ENCODE peak calls at places on chromosomes 4 and X, in ten cellular contexts. One of them, this sample, is unnamed.
A peak's percentile ranks its signal among the peaks of the same experiment; 100 is the strongest.

GRCh38 chrX:154374361-154375155 is at the start of gene FLNA:
- DNase-seq in stimulated activated CD4-positive, alpha-beta T cell treated with anti-CD3 and anti-CD28 coated beads, Interleukin-12 subunit alpha, Interleukin-12 subunit beta, amount 100 ng/mL, for 4 hours: peak; percentile 32
- DNase-seq in T-helper 9 cell: no peak
- DNase-seq in Right ventricle myocardium superior: peak; percentile 63
- DNase-seq in coronary artery: no peak
- DNase-seq in LoVo: peak; percentile 37
- DNase-seq in RKO: no peak
- DNase-seq in mucosa of gallbladder: no peak
- DNase-seq in GM23248: peak; percentile 51
- DNase-seq in ascending aorta: peak; percentile 87
- DNase-seq in this sample: no peak

GRCh38 chr4:173417833-173418232 is 18.9 kb upstream of the SCRG1 start:
- DNase-seq in stimulated activated CD4-positive, alpha-beta T cell treated with anti-CD3 and anti-CD28 coated beads, Interleukin-12 subunit alpha, Interleukin-12 subunit beta, amount 100 ng/mL, for 4 hours: no peak
- DNase-seq in T-helper 9 cell: no peak
- DNase-seq in Right ventricle myocardium superior: no peak
- DNase-seq in coronary artery: no peak
- DNase-seq in LoVo: no peak
- DNase-seq in RKO: no peak
- DNase-seq in mucosa of gallbladder: no peak
- DNase-seq in GM23248: no peak
- DNase-seq in ascending aorta: no peak
- DNase-seq in this sample: no peak

GRCh38 chr4:14916554-14917304 is 85.6 kb upstream of the CPEB2 start:
- DNase-seq in stimulated activated CD4-positive, alpha-beta T cell treated with anti-CD3 and anti-CD28 coated beads, Interleukin-12 subunit alpha, Interleukin-12 subunit beta, amount 100 ng/mL, for 4 hours: no peak
- DNase-seq in T-helper 9 cell: no peak
- DNase-seq in Right ventricle myocardium superior: peak; percentile 37
- DNase-seq in coronary artery: no peak
- DNase-seq in LoVo: peak; percentile 81
- DNase-seq in RKO: peak; percentile 59
- DNase-seq in mucosa of gallbladder: peak; percentile 40
- DNase-seq in GM23248: peak; percentile 73
- DNase-seq in ascending aorta: no peak
- DNase-seq in this sample: no peak

GRCh38 chrX:97402903-97403302 is 519.2 kb downstream of the RPA4 start:
- DNase-seq in stimulated activated CD4-positive, alpha-beta T cell treated with anti-CD3 and anti-CD28 coated beads, Interleukin-12 subunit alpha, Interleukin-12 subunit beta, amount 100 ng/mL, for 4 hours: no peak
- DNase-seq in T-helper 9 cell: no peak
- DNase-seq in Right ventricle myocardium superior: no peak
- DNase-seq in coronary artery: no peak
- DNase-seq in LoVo: no peak
- DNase-seq in RKO: no peak
- DNase-seq in mucosa of gallbladder: no peak
- DNase-seq in GM23248: no peak
- DNase-seq in ascending aorta: no peak
- DNase-seq in this sample: no peak

GRCh38 chrX:49192722-49193328 is 6.7 kb upstream of the PRICKLE3 start:
- DNase-seq in stimulated activated CD4-positive, alpha-beta T cell treated with anti-CD3 and anti-CD28 coated beads, Interleukin-12 subunit alpha, Interleukin-12 subunit beta, amount 100 ng/mL, for 4 hours: no peak
- DNase-seq in T-helper 9 cell: no peak
- DNase-seq in Right ventricle myocardium superior: no peak
- DNase-seq in coronary artery: no peak
- DNase-seq in LoVo: no peak
- DNase-seq in RKO: no peak
- DNase-seq in mucosa of gallbladder: no peak
- DNase-seq in GM23248: peak; percentile 47
- DNase-seq in ascending aorta: no peak
- DNase-seq in this sample: no peak

GRCh38 chrX:111319451-111319850 is 49.2 kb upstream of the CAPN6 start:
- DNase-seq in stimulated activated CD4-positive, alpha-beta T cell treated with anti-CD3 and anti-CD28 coated beads, Interleukin-12 subunit alpha, Interleukin-12 subunit beta, amount 100 ng/mL, for 4 hours: no peak
- DNase-seq in T-helper 9 cell: no peak
- DNase-seq in Right ventricle myocardium superior: no peak
- DNase-seq in coronary artery: no peak
- DNase-seq in LoVo: no peak
- DNase-seq in RKO: no peak
- DNase-seq in mucosa of gallbladder: no peak
- DNase-seq in GM23248: no peak
- DNase-seq in ascending aorta: no peak
- DNase-seq in this sample: no peak

GRCh38 chr4:15753786-15754185 is 24.3 kb upstream of the CD38 start:
- DNase-seq in stimulated activated CD4-positive, alpha-beta T cell treated with anti-CD3 and anti-CD28 coated beads, Interleukin-12 subunit alpha, Interleukin-12 subunit beta, amount 100 ng/mL, for 4 hours: no peak
- DNase-seq in T-helper 9 cell: no peak
- DNase-seq in Right ventricle myocardium superior: peak; percentile 76
- DNase-seq in coronary artery: no peak
- DNase-seq in LoVo: no peak
- DNase-seq in RKO: no peak
- DNase-seq in mucosa of gallbladder: no peak
- DNase-seq in GM23248: no peak
- DNase-seq in ascending aorta: no peak
- DNase-seq in this sample: no peak

GRCh38 chrX:133994576-133994975 is 9.2 kb upstream of the GPC3 start:
- DNase-seq in stimulated activated CD4-positive, alpha-beta T cell treated with anti-CD3 and anti-CD28 coated beads, Interleukin-12 subunit alpha, Interleukin-12 subunit beta, amount 100 ng/mL, for 4 hours: no peak
- DNase-seq in T-helper 9 cell: no peak
- DNase-seq in Right ventricle myocardium superior: no peak
- DNase-seq in coronary artery: no peak
- DNase-seq in LoVo: no peak
- DNase-seq in RKO: no peak
- DNase-seq in mucosa of gallbladder: peak; percentile 31
- DNase-seq in GM23248: no peak
- DNase-seq in ascending aorta: no peak
- DNase-seq in this sample: no peak

GRCh38 chr4:164725066-164725465 is 28.9 kb upstream of the SMIM31 start:
- DNase-seq in stimulated activated CD4-positive, alpha-beta T cell treated with anti-CD3 and anti-CD28 coated beads, Interleukin-12 subunit alpha, Interleukin-12 subunit beta, amount 100 ng/mL, for 4 hours: no peak
- DNase-seq in T-helper 9 cell: no peak
- DNase-seq in Right ventricle myocardium superior: no peak
- DNase-seq in coronary artery: no peak
- DNase-seq in LoVo: no peak
- DNase-seq in RKO: no peak
- DNase-seq in mucosa of gallbladder: no peak
- DNase-seq in GM23248: no peak
- DNase-seq in ascending aorta: no peak
- DNase-seq in this sample: no peak

GRCh38 chr4:7904108-7904516 is 35.5 kb downstream of the AFAP1 start:
- DNase-seq in stimulated activated CD4-positive, alpha-beta T cell treated with anti-CD3 and anti-CD28 coated beads, Interleukin-12 subunit alpha, Interleukin-12 subunit beta, amount 100 ng/mL, for 4 hours: no peak
- DNase-seq in T-helper 9 cell: no peak
- DNase-seq in Right ventricle myocardium superior: no peak
- DNase-seq in coronary artery: no peak
- DNase-seq in LoVo: no peak
- DNase-seq in RKO: no peak
- DNase-seq in mucosa of gallbladder: no peak
- DNase-seq in GM23248: peak; percentile 93
- DNase-seq in ascending aorta: peak; percentile 80
- DNase-seq in this sample: no peak

GRCh38 chr4:101307901-101308300 is 39.4 kb downstream of the PPP3CA start:
- DNase-seq in stimulated activated CD4-positive, alpha-beta T cell treated with anti-CD3 and anti-CD28 coated beads, Interleukin-12 subunit alpha, Interleukin-12 subunit beta, amount 100 ng/mL, for 4 hours: no peak
- DNase-seq in T-helper 9 cell: no peak
- DNase-seq in Right ventricle myocardium superior: no peak
- DNase-seq in coronary artery: no peak
- DNase-seq in LoVo: no peak
- DNase-seq in RKO: no peak
- DNase-seq in mucosa of gallbladder: no peak
- DNase-seq in GM23248: peak; percentile 31
- DNase-seq in ascending aorta: no peak
- DNase-seq in this sample: no peak

GRCh38 chr4:77501851-77502250 is 103.8 kb upstream of the CXCL13 start:
- DNase-seq in stimulated activated CD4-positive, alpha-beta T cell treated with anti-CD3 and anti-CD28 coated beads, Interleukin-12 subunit alpha, Interleukin-12 subunit beta, amount 100 ng/mL, for 4 hours: no peak
- DNase-seq in T-helper 9 cell: no peak
- DNase-seq in Right ventricle myocardium superior: no peak
- DNase-seq in coronary artery: no peak
- DNase-seq in LoVo: no peak
- DNase-seq in RKO: no peak
- DNase-seq in mucosa of gallbladder: no peak
- DNase-seq in GM23248: no peak
- DNase-seq in ascending aorta: no peak
- DNase-seq in this sample: no peak

GRCh38 chr4:55181606-55182005 is 56.2 kb upstream of the KDR start:
- DNase-seq in stimulated activated CD4-positive, alpha-beta T cell treated with anti-CD3 and anti-CD28 coated beads, Interleukin-12 subunit alpha, Interleukin-12 subunit beta, amount 100 ng/mL, for 4 hours: no peak
- DNase-seq in T-helper 9 cell: no peak
- DNase-seq in Right ventricle myocardium superior: no peak
- DNase-seq in coronary artery: no peak
- DNase-seq in LoVo: no peak
- DNase-seq in RKO: no peak
- DNase-seq in mucosa of gallbladder: no peak
- DNase-seq in GM23248: no peak
- DNase-seq in ascending aorta: no peak
- DNase-seq in this sample: no peak

GRCh38 chrX:134782796-134783195 is 124.5 kb upstream of the PLAC1 start:
- DNase-seq in stimulated activated CD4-positive, alpha-beta T cell treated with anti-CD3 and anti-CD28 coated beads, Interleukin-12 subunit alpha, Interleukin-12 subunit beta, amount 100 ng/mL, for 4 hours: no peak
- DNase-seq in T-helper 9 cell: no peak
- DNase-seq in Right ventricle myocardium superior: no peak
- DNase-seq in coronary artery: no peak
- DNase-seq in LoVo: no peak
- DNase-seq in RKO: peak; percentile 54
- DNase-seq in mucosa of gallbladder: no peak
- DNase-seq in GM23248: peak; percentile 64
- DNase-seq in ascending aorta: no peak
- DNase-seq in this sample: no peak

GRCh38 chrX:95056901-95057300 is 1382.9 kb downstream of the FAM133A start:
- DNase-seq in stimulated activated CD4-positive, alpha-beta T cell treated with anti-CD3 and anti-CD28 coated beads, Interleukin-12 subunit alpha, Interleukin-12 subunit beta, amount 100 ng/mL, for 4 hours: no peak
- DNase-seq in T-helper 9 cell: no peak
- DNase-seq in Right ventricle myocardium superior: no peak
- DNase-seq in coronary artery: no peak
- DNase-seq in LoVo: no peak
- DNase-seq in RKO: peak; percentile 11
- DNase-seq in mucosa of gallbladder: no peak
- DNase-seq in GM23248: peak; percentile 36
- DNase-seq in ascending aorta: no peak
- DNase-seq in this sample: no peak

GRCh38 chr4:3852309-3852708 is 86.1 kb downstream of the ADRA2C start:
- DNase-seq in stimulated activated CD4-positive, alpha-beta T cell treated with anti-CD3 and anti-CD28 coated beads, Interleukin-12 subunit alpha, Interleukin-12 subunit beta, amount 100 ng/mL, for 4 hours: no peak
- DNase-seq in T-helper 9 cell: no peak
- DNase-seq in Right ventricle myocardium superior: no peak
- DNase-seq in coronary artery: no peak
- DNase-seq in LoVo: no peak
- DNase-seq in RKO: no peak
- DNase-seq in mucosa of gallbladder: no peak
- DNase-seq in GM23248: no peak
- DNase-seq in ascending aorta: no peak
- DNase-seq in this sample: no peak

GRCh38 chr4:156941940-156942548 is 29.6 kb downstream of the PDGFC start:
- DNase-seq in stimulated activated CD4-positive, alpha-beta T cell treated with anti-CD3 and anti-CD28 coated beads, Interleukin-12 subunit alpha, Interleukin-12 subunit beta, amount 100 ng/mL, for 4 hours: no peak
- DNase-seq in T-helper 9 cell: no peak
- DNase-seq in Right ventricle myocardium superior: peak; percentile 35
- DNase-seq in coronary artery: peak; percentile 81
- DNase-seq in LoVo: peak; percentile 27
- DNase-seq in RKO: no peak
- DNase-seq in mucosa of gallbladder: peak; percentile 75
- DNase-seq in GM23248: no peak
- DNase-seq in ascending aorta: peak; percentile 83
- DNase-seq in this sample: no peak

GRCh38 chrX:37350034-37350365 is 836 bp downstream of the PRRG1 start:
- DNase-seq in stimulated activated CD4-positive, alpha-beta T cell treated with anti-CD3 and anti-CD28 coated beads, Interleukin-12 subunit alpha, Interleukin-12 subunit beta, amount 100 ng/mL, for 4 hours: no peak
- DNase-seq in T-helper 9 cell: no peak
- DNase-seq in Right ventricle myocardium superior: peak; percentile 45
- DNase-seq in coronary artery: no peak
- DNase-seq in LoVo: peak; percentile 9
- DNase-seq in RKO: peak; percentile 52
- DNase-seq in mucosa of gallbladder: no peak
- DNase-seq in GM23248: peak; percentile 55
- DNase-seq in ascending aorta: no peak
- DNase-seq in this sample: no peak

GRCh38 chr4:33715996-33716395 is 2528.3 kb downstream of the ARAP2 start:
- DNase-seq in stimulated activated CD4-positive, alpha-beta T cell treated with anti-CD3 and anti-CD28 coated beads, Interleukin-12 subunit alpha, Interleukin-12 subunit beta, amount 100 ng/mL, for 4 hours: no peak
- DNase-seq in T-helper 9 cell: no peak
- DNase-seq in Right ventricle myocardium superior: no peak
- DNase-seq in coronary artery: no peak
- DNase-seq in LoVo: peak; percentile 8
- DNase-seq in RKO: no peak
- DNase-seq in mucosa of gallbladder: no peak
- DNase-seq in GM23248: peak; percentile 90
- DNase-seq in ascending aorta: no peak
- DNase-seq in this sample: no peak

GRCh38 chrX:125205918-125206665 is 113.6 kb upstream of the TEX13C start:
- DNase-seq in stimulated activated CD4-positive, alpha-beta T cell treated with anti-CD3 and anti-CD28 coated beads, Interleukin-12 subunit alpha, Interleukin-12 subunit beta, amount 100 ng/mL, for 4 hours: no peak
- DNase-seq in T-helper 9 cell: no peak
- DNase-seq in Right ventricle myocardium superior: no peak
- DNase-seq in coronary artery: no peak
- DNase-seq in LoVo: no peak
- DNase-seq in RKO: no peak
- DNase-seq in mucosa of gallbladder: no peak
- DNase-seq in GM23248: peak; percentile 4
- DNase-seq in ascending aorta: no peak
- DNase-seq in this sample: no peak

GRCh38 chr4:112031712-112032328 is 113.4 kb upstream of the FAM241A start:
- DNase-seq in stimulated activated CD4-positive, alpha-beta T cell treated with anti-CD3 and anti-CD28 coated beads, Interleukin-12 subunit alpha, Interleukin-12 subunit beta, amount 100 ng/mL, for 4 hours: no peak
- DNase-seq in T-helper 9 cell: no peak
- DNase-seq in Right ventricle myocardium superior: no peak
- DNase-seq in coronary artery: no peak
- DNase-seq in LoVo: peak; percentile 51
- DNase-seq in RKO: peak; percentile 68
- DNase-seq in mucosa of gallbladder: peak; percentile 16
- DNase-seq in GM23248: peak; percentile 86
- DNase-seq in ascending aorta: no peak
- DNase-seq in this sample: no peak

GRCh38 chr4:108743021-108743420 is 19.8 kb downstream of the ETNPPL start:
- DNase-seq in stimulated activated CD4-positive, alpha-beta T cell treated with anti-CD3 and anti-CD28 coated beads, Interleukin-12 subunit alpha, Interleukin-12 subunit beta, amount 100 ng/mL, for 4 hours: no peak
- DNase-seq in T-helper 9 cell: no peak
- DNase-seq in Right ventricle myocardium superior: no peak
- DNase-seq in coronary artery: no peak
- DNase-seq in LoVo: no peak
- DNase-seq in RKO: no peak
- DNase-seq in mucosa of gallbladder: no peak
- DNase-seq in GM23248: no peak
- DNase-seq in ascending aorta: no peak
- DNase-seq in this sample: no peak

GRCh38 chr4:5822617-5823016 is 70.3 kb downstream of the CRMP1 start:
- DNase-seq in stimulated activated CD4-positive, alpha-beta T cell treated with anti-CD3 and anti-CD28 coated beads, Interleukin-12 subunit alpha, Interleukin-12 subunit beta, amount 100 ng/mL, for 4 hours: no peak
- DNase-seq in T-helper 9 cell: no peak
- DNase-seq in Right ventricle myocardium superior: no peak
- DNase-seq in coronary artery: no peak
- DNase-seq in LoVo: no peak
- DNase-seq in RKO: no peak
- DNase-seq in mucosa of gallbladder: no peak
- DNase-seq in GM23248: no peak
- DNase-seq in ascending aorta: no peak
- DNase-seq in this sample: no peak